ENCODE peak calls at places on chromosome 18, in four cellular contexts. One of them, this sample, is unnamed.

GRCh38 chr18:50871846-50872245 is 7.1 kb upstream of the ME2 start:
- DNase-seq in stimulated activated CD8-positive, alpha-beta memory T cell treated with anti-CD3 and anti-CD28 coated beads, Interleukin-4, amount 100 ng/mL, for 4 hours: no peak
- DNase-seq in endothelial cell: no peak
- DNase-seq in CD8-positive, alpha-beta T cell: no peak
- DNase-seq in this sample: no peak

GRCh38 chr18:71784777-71785176 is 759.4 kb downstream of the CBLN2 start:
- DNase-seq in stimulated activated CD8-positive, alpha-beta memory T cell treated with anti-CD3 and anti-CD28 coated beads, Interleukin-4, amount 100 ng/mL, for 4 hours: no peak
- DNase-seq in endothelial cell: no peak
- DNase-seq in CD8-positive, alpha-beta T cell: no peak
- DNase-seq in this sample: no peak

GRCh38 chr18:24763765-24764548 is 303.5 kb downstream of the HRH4 start:
- DNase-seq in CD8-positive, alpha-beta T cell: no peak
- DNase-seq in endothelial cell: no peak
- DNase-seq in stimulated activated CD8-positive, alpha-beta memory T cell treated with anti-CD3 and anti-CD28 coated beads, Interleukin-4, amount 100 ng/mL, for 4 hours: no peak
- DNase-seq in this sample: no peak

GRCh38 chr18:11251891-11252270 is 102.5 kb upstream of the PIEZO2 start:
- DNase-seq in CD8-positive, alpha-beta T cell: no peak
- DNase-seq in stimulated activated CD8-positive, alpha-beta memory T cell treated with anti-CD3 and anti-CD28 coated beads, Interleukin-4, amount 100 ng/mL, for 4 hours: no peak
- DNase-seq in endothelial cell: no peak
- DNase-seq in this sample: no peak

GRCh38 chr18:23281626-23282436 is 146.5 kb downstream of the CABLES1 start:
- DNase-seq in stimulated activated CD8-positive, alpha-beta memory T cell treated with anti-CD3 and anti-CD28 coated beads, Interleukin-4, amount 100 ng/mL, for 4 hours: no peak
- DNase-seq in endothelial cell: no peak
- DNase-seq in CD8-positive, alpha-beta T cell: no peak
- DNase-seq in this sample: no peak

GRCh38 chr18:46411191-46411590 is 245.8 kb downstream of the LOXHD1 start:
- DNase-seq in stimulated activated CD8-positive, alpha-beta memory T cell treated with anti-CD3 and anti-CD28 coated beads, Interleukin-4, amount 100 ng/mL, for 4 hours: no peak
- DNase-seq in CD8-positive, alpha-beta T cell: no peak
- DNase-seq in endothelial cell: no peak
- DNase-seq in this sample: no peak

GRCh38 chr18:45775241-45775676 is 50.2 kb upstream of the SIGLEC15 start:
- DNase-seq in endothelial cell: peak
- DNase-seq in CD8-positive, alpha-beta T cell: peak
- DNase-seq in stimulated activated CD8-positive, alpha-beta memory T cell treated with anti-CD3 and anti-CD28 coated beads, Interleukin-4, amount 100 ng/mL, for 4 hours: peak
- DNase-seq in this sample: peak

GRCh38 chr18:27214831-27215230 is 29.7 kb upstream of the CHST9 start:
- DNase-seq in stimulated activated CD8-positive, alpha-beta memory T cell treated with anti-CD3 and anti-CD28 coated beads, Interleukin-4, amount 100 ng/mL, for 4 hours: no peak
- DNase-seq in CD8-positive, alpha-beta T cell: no peak
- DNase-seq in endothelial cell: no peak
- DNase-seq in this sample: no peak

This sample was measured in activated T-helper 1 cell treated with anti-CD3 and anti-CD28 coated beads, Interleukin-2, amount 50 U/mL, for 16 hours.